ENCODE peak calls at places on chromosomes 1 and 21, in four cellular contexts. D, Q, C and P are unnamed samples. For H3K4me1, the result is how much of the 10 kb centered on the place peaks cover.

GRCh38 chr1:53896673-53897229 is 2.8 kb downstream of the DIO1 start:
- DNase-seq in D (no peak), Q (no peak), C (no peak), P (no peak)

GRCh38 chr1:234919061-234919755 is 209.4 kb downstream of the TOMM20 start:
- DNase-seq in Q (no peak), C (peak), D (peak), P (no peak)

GRCh38 chr1:153503766-153504165 is 32.0 kb downstream of the S100A6 start:
- DNase-seq in C (no peak), D (no peak), Q (no peak), P (no peak)

GRCh38 chr1:150551784-150552691 is 2.8 kb downstream of the ADAMTSL4 start:
- DNase-seq in Q (peak), D (peak), C (peak), P (peak)

GRCh38 chr21:40143822-40144525 is 276.7 kb downstream of the PCP4 start:
- DNase-seq in D (no peak), Q (peak), C (peak), P (peak)

GRCh38 chr1:204104331-204105222 is 31.7 kb downstream of the SOX13 start:
- DNase-seq in Q (peak), C (peak), D (no peak), P (no peak)

GRCh38 chr1:164588388-164589341 is 29.7 kb downstream of the PBX1 start:
- DNase-seq in Q (peak), C (peak), D (peak), P (no peak)

GRCh38 chr1:116195077-116195868 is 84.1 kb downstream of the MAB21L3 start:
- DNase-seq in D (no peak), Q (peak), C (no peak), P (no peak)

GRCh38 chr21:27643326-27643725 is 676.4 kb upstream of the ADAMTS5 start:
- DNase-seq in D (no peak), C (no peak), Q (no peak), P (no peak)

GRCh38 chr1:41920658-41921057 is 1.9 kb upstream of the HIVEP3 start:
- DNase-seq in C (no peak), D (no peak), Q (no peak), P (no peak)

GRCh38 chr1:53593758-53594380 is 134.7 kb downstream of the DMRTB1 start:
- DNase-seq in Q (no peak), C (no peak), D (no peak), P (no peak)

GRCh38 chr1:206461602-206462455 is 8.4 kb upstream of the IKBKE start:
- DNase-seq in C (peak), Q (peak), D (peak), P (peak)

GRCh38 chr1:162899422-162900168 is 38.6 kb upstream of the CCDC190 start:
- DNase-seq in Q (no peak), D (no peak), C (peak), P (no peak)

GRCh38 chr1:101112051-101112770 is 86.6 kb upstream of the DPH5 start:
- DNase-seq in Q (no peak), C (peak), D (no peak), P (peak)

GRCh38 chr1:74673351-74674111 is at the start of gene ERICH3:
- DNase-seq in C (no peak), Q (no peak), D (peak), P (no peak)

GRCh38 chr1:44784094-44785026 is 3.6 kb downstream of the BEST4 start:
- DNase-seq in D (peak), Q (no peak), C (peak), P (no peak)

GRCh38 chr1:234836045-234836681 is 226.2 kb upstream of the IRF2BP2 start:
- DNase-seq in C (no peak), Q (no peak), D (no peak), P (no peak)

GRCh38 chr1:244049142-244049968 is 1.7 kb upstream of the ZBTB18 start:
- DNase-seq in D (peak), C (peak), Q (peak), P (no peak)

GRCh38 chr1:153733970-153734369 is 6.1 kb downstream of the INTS3 start:
- DNase-seq in C (no peak), Q (no peak), D (no peak), P (no peak)

GRCh38 chr1:204858381-204858821 is 12.3 kb upstream of the NFASC start:
- DNase-seq in C (no peak), D (no peak), Q (no peak), P (no peak)

GRCh38 chr1:204442376-204443259 is 31.0 kb upstream of the PPP1R15B start:
- DNase-seq in Q (no peak), C (no peak), D (no peak), P (no peak)

GRCh38 chr21:32978346-32979270 is 47.1 kb upstream of the OLIG2 start:
- DNase-seq in C (no peak), D (no peak), Q (no peak), P (no peak)

GRCh38 chr1:247387500-247387899 is 28.5 kb upstream of the NLRP3 start:
- DNase-seq in C (no peak), Q (no peak), D (no peak), P (no peak)

GRCh38 chr21:44440241-44441040 is 14.9 kb upstream of the LRRC3 start:
- DNase-seq in Q (no peak), D (peak), C (no peak), P (no peak)

GRCh38 chr21:20882462-20883415 is 115.5 kb upstream of the NCAM2 start:
- DNase-seq in D (no peak), C (no peak), Q (peak), P (no peak)

GRCh38 chr1:176829261-176829976 is 335.1 kb downstream of the ASTN1 start:
- DNase-seq in D (no peak), C (no peak), Q (no peak), P (no peak)

GRCh38 chr1:145782166-145783099 is 41.5 kb downstream of the RNF115 start:
- DNase-seq in D (no peak), Q (no peak), C (no peak), P (no peak)

GRCh38 chr1:90711696-90712095 is 5.4 kb downstream of the BARHL2 start:
- DNase-seq in C (no peak), Q (no peak), D (no peak), P (no peak)

GRCh38 chr1:6239950-6240768 is 3.8 kb upstream of the HES3 start:
- DNase-seq in C (no peak), Q (no peak), D (no peak), P (no peak)

GRCh38 chr1:34928066-34928864 is 1.2 kb downstream of the DLGAP3 start:
- DNase-seq in C (no peak), Q (peak), D (no peak), P (no peak)

GRCh38 chr1:201895913-201896807 is 7.5 kb downstream of the SHISA4 start:
- DNase-seq in C (peak), Q (peak), D (peak), P (peak)
- H3K4me1 ChIP-seq in C (under half), Q (under half), D (under half), P (under half)

GRCh38 chr1:60268451-60268850 is 194.9 kb upstream of the C1orf87 start:
- DNase-seq in Q (no peak), D (no peak), C (no peak), P (no peak)
- TF ChIP-seq CTCF in Q (no peak), D (no peak), C (no peak), P (no peak)

GRCh38 chr1:12588695-12589094 is 29.3 kb downstream of the DHRS3 start:
- DNase-seq in D (no peak), C (no peak), Q (no peak), P (no peak)
- H3K4me1 ChIP-seq in D (under half), C (under half), Q (under half), P (under half)

GRCh38 chr1:23081376-23081775 is 62.1 kb downstream of the KDM1A start:
- DNase-seq in D (no peak), Q (no peak), C (no peak), P (no peak)
- TF ChIP-seq CTCF in D (no peak), Q (no peak), C (no peak), P (no peak)

DNA sequence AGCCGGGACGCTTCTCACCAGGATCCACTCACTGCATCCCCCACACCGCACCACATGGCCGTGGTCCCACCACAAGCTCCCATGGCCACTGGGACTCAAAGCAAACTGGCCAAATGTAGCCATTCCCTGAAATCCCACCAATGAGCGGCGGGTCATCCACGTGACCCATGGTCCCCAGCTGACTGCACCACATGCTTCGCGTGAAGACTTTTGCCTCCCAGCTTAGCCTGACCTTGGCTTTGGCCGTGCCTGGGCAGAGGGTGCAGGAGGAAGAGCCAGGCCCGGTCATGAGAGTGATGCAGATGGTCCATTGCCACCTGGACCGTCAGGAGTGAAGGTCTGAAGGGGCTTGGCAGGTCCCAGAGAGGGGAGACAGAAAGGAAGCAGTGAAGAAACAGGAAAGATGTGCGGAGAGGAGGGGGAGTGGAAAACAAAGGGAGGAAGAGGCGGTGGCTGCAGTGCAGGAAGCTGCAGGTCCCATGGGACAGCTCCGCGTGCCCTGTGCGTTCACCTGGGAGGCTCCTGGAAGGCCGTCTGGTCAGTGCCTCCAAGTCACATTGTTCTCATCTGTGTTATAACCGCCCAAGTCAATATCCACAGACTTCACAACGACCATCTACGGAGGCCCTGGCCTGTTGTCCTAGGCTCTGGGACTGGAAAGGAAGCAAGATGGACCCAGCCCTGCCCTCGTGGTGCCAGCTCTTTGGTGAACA is 167.8 kb upstream of the AJAP1 start:
- DNase-seq in D (no peak), C (peak), Q (no peak), P (no peak)
- H3K4me1 ChIP-seq in D (under half), C (under half), Q (under half), P (under half)

GRCh38 chr1:168236836-168237611 is 11.2 kb downstream of the SFT2D2 start:
- DNase-seq in Q (no peak), D (no peak), C (no peak), P (no peak)

GRCh38 chr1:168235548-168235885 is 9.7 kb downstream of the SFT2D2 start:
- DNase-seq in D (no peak), Q (no peak), C (no peak), P (no peak)

GRCh38 chr1:168235937-168236336 is 10.1 kb downstream of the SFT2D2 start:
- DNase-seq in D (no peak), Q (no peak), C (no peak), P (no peak)

GRCh38 chr1:168230709-168231108 is 4.9 kb downstream of the SFT2D2 start:
- DNase-seq in Q (no peak), C (no peak), D (no peak), P (no peak)

GRCh38 chr1:168234846-168235547 is 9.2 kb downstream of the SFT2D2 start:
- DNase-seq in C (no peak), Q (no peak), D (no peak), P (no peak)
- TF ChIP-seq CTCF in C (peak), Q (peak), D (peak), P (peak)

GRCh38 chr21:19198801-19199200 is 795.2 kb upstream of the TMPRSS15 start:
- DNase-seq in D (no peak), C (no peak), Q (no peak), P (no peak)
- H3K4me1 ChIP-seq in D (under half), C (under half), Q (under half), P (under half)

GRCh38 chr1:202215472-202216130 is 22.0 kb downstream of the LGR6 start:
- DNase-seq in D (no peak), C (no peak), Q (no peak), P (no peak)

GRCh38 chr1:202216691-202217090 is 23.1 kb downstream of the LGR6 start:
- DNase-seq in Q (no peak), C (no peak), D (no peak), P (no peak)

GRCh38 chr1:202220733-202221132 is 27.1 kb downstream of the LGR6 start:
- DNase-seq in Q (no peak), D (no peak), C (no peak), P (no peak)

GRCh38 chr1:202217951-202218350 is 24.4 kb downstream of the LGR6 start:
- DNase-seq in C (no peak), Q (no peak), D (no peak), P (no peak)

GRCh38 chr1:202217516-202217915 is 23.9 kb downstream of the LGR6 start:
- DNase-seq in Q (no peak), D (no peak), C (no peak), P (no peak)
- TF ChIP-seq CTCF in Q (no peak), D (no peak), C (no peak), P (no peak)